ENCODE peak calls at places on chromosomes 12 and 14, in four cellular contexts. L is GM12878, R is HepG2, M is K562. P is an unnamed sample.

GRCh38 chr14:94795372-94795771 is 25.5 kb upstream of the GSC start:
- ATAC-seq in R (no peak), M (no peak), L (no peak), P (no peak)

GRCh38 chr12:76952995-76953394 is 74.2 kb upstream of the CSRP2 start:
- ATAC-seq in R (no peak), L (no peak), M (no peak), P (no peak)

GRCh38 chr12:109814600-109814999 is 18.6 kb downstream of the TRPV4 start:
- ATAC-seq in M (no peak), L (no peak), R (no peak), P (no peak)

GRCh38 chr14:39174560-39175444 is at the start of gene PNN:
- ATAC-seq in L (peak; percentile 93), R (peak; percentile 92), M (peak; percentile 93), P (peak; percentile 98)

GRCh38 chr12:46361667-46362034 is 10.9 kb downstream of the SLC38A2 start:
- ATAC-seq in L (peak; percentile 4), R (no peak), M (no peak), P (no peak)

GRCh38 chr12:12461281-12461922 is 101.3 kb downstream of the DUSP16 start:
- ATAC-seq in R (no peak), L (no peak), M (no peak), P (no peak)

GRCh38 chr12:6201199-6201608 is 1.0 kb downstream of the CD9 start:
- ATAC-seq in R (peak; percentile 33), L (peak; percentile 43), M (no peak), P (no peak)

GRCh38 chr14:74429991-74430390 is 4.0 kb upstream of the SYNDIG1L start:
- ATAC-seq in L (no peak), M (no peak), R (no peak), P (no peak)

GRCh38 chr12:109815874-109816617 is 17.2 kb downstream of the TRPV4 start:
- ATAC-seq in R (no peak), L (no peak), M (no peak), P (no peak)

GRCh38 chr12:83945871-83946270 is 966.7 kb downstream of the SLC6A15 start:
- ATAC-seq in M (no peak), L (peak; percentile 62), R (no peak), P (no peak)

GRCh38 chr12:129372876-129373275 is 519.6 kb downstream of the GLT1D1 start:
- ATAC-seq in M (no peak), L (no peak), R (no peak), P (no peak)

GRCh38 chr14:104011824-104012517 is 69.6 kb upstream of the RD3L start:
- ATAC-seq in L (no peak), R (no peak), M (no peak), P (no peak)

GRCh38 chr12:55716582-55717396 is 943 bp downstream of the BLOC1S1 start:
- ATAC-seq in L (peak; percentile 4), R (no peak), M (peak; percentile 37), P (peak; percentile 17)

GRCh38 chr14:92005019-92005418 is 34.8 kb downstream of the TRIP11 start:
- ATAC-seq in R (no peak), L (no peak), M (no peak), P (no peak)

GRCh38 chr14:28609228-28609828 is 157.3 kb upstream of the FOXG1 start:
- ATAC-seq in M (no peak), L (peak; percentile 44), R (peak; percentile 95), P (no peak)

GRCh38 chr12:108254030-108254429 is 85.1 kb downstream of the CMKLR1 start:
- ATAC-seq in R (no peak), M (no peak), L (no peak), P (no peak)

GRCh38 chr12:114430306-114430705 is 24.4 kb upstream of the TBX5 start:
- ATAC-seq in M (no peak), R (no peak), L (no peak), P (peak; percentile 66)

GRCh38 chr14:61524936-61525292 is 170.4 kb upstream of the HIF1A start:
- ATAC-seq in L (no peak), M (no peak), R (no peak), P (peak; percentile 3)

GRCh38 chr12:72081787-72082186 is 143.1 kb downstream of the TPH2 start:
- ATAC-seq in M (no peak), R (no peak), L (no peak), P (no peak)

GRCh38 chr12:120554658-120555057 is 20.5 kb downstream of the RNF10 start:
- ATAC-seq in M (no peak), R (no peak), L (no peak), P (no peak)

GRCh38 chr14:68373847-68374582 is 418.9 kb downstream of the ZFP36L1 start:
- ATAC-seq in R (no peak), M (no peak), L (peak; percentile 49), P (no peak)

GRCh38 chr14:91931478-91932088 is 15.9 kb downstream of the FBLN5 start:
- ATAC-seq in R (no peak), M (no peak), L (no peak), P (peak; percentile 8)

GRCh38 chr12:67640863-67641262 is 7.7 kb upstream of the DYRK2 start:
- ATAC-seq in L (no peak), R (no peak), M (no peak), P (no peak)

GRCh38 chr12:103771466-103771865 is 69.6 kb downstream of the NT5DC3 start:
- ATAC-seq in M (peak; percentile 94), R (peak; percentile 92), L (peak; percentile 31), P (peak; percentile 35)

GRCh38 chr12:106644335-106645073 is 61.7 kb downstream of the RFX4 start:
- ATAC-seq in L (no peak), R (peak; percentile 88), M (no peak), P (peak; percentile 31)

GRCh38 chr12:78248321-78248720 is 417.6 kb downstream of the NAV3 start:
- ATAC-seq in L (no peak), M (no peak), R (no peak), P (no peak)

GRCh38 chr14:94921870-94922585 is 152.1 kb upstream of the GSC start:
- ATAC-seq in L (no peak), M (no peak), R (no peak), P (peak; percentile 63)

GRCh38 chr14:33791971-33792370 is 158.9 kb downstream of the EGLN3 start:
- ATAC-seq in L (peak; percentile 89), M (no peak), R (no peak), P (no peak)

GRCh38 chr14:106845286-106846087 is 1319.1 kb downstream of the TMEM121 start:
- ATAC-seq in R (peak; percentile 82), M (no peak), L (peak; percentile 69), P (no peak)

GRCh38 chr14:93045211-93045674 is 70.5 kb downstream of the ITPK1 start:
- ATAC-seq in R (peak; percentile 77), L (peak; percentile 18), M (peak; percentile 63), P (no peak)

GRCh38 chr14:93044116-93044515 is 71.6 kb downstream of the ITPK1 start:
- ATAC-seq in M (no peak), L (no peak), R (peak; percentile 5), P (no peak)

GRCh38 chr14:93044601-93045000 is 71.1 kb downstream of the ITPK1 start:
- ATAC-seq in L (peak; percentile 81), M (peak; percentile 52), R (no peak), P (no peak)

GRCh38 chr14:93041830-93042229 is 73.9 kb downstream of the ITPK1 start:
- ATAC-seq in R (no peak), M (no peak), L (no peak), P (no peak)

DNA sequence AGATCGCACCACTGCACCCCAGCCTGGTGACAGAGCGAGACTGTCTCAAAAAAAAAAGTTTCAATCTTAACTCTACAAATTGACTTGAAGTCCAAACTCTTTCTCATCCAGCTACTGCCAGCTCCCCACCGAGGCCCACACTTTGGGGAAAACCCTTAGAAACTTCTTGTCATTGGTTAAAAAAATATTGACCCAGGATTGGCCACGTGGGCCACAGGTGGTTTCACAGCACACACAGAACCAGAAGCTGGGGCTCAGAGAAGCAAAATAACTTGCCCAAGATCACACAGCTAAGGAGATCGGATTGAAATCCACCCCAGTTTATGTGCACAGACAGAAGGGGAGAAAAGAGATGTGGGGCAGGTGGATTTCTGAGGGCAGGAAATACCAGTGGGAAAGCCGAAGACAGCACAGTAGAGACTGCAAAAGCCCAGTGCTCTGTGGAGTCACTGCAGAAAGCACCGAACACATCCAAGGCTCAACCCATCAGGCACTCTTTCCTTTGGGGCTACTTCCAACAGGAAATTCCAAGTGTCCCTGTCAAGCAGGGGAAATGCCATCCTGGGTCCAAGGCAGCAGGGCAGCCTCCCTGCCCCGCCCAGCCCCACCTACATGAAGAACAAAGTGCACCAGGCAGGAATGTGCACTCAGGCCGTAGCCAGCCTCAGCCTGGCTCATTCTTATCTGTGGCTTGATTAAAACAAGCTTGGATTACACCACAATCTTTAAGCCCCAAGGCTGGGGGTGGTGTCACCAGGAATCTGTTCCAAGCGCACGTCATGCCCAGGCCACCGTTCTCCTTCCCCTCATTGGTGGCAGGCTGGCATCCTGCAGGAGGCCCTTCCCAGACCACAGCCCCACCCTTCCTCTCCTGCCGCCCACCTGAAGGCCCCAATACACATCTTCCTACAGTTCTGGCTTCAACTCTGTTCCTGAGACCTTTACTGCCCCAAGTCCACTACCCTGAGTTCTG is 72.5 kb downstream of the ITPK1 start:
- ATAC-seq in L (peak; percentile 52), R (peak; percentile 86), M (no peak), P (peak; percentile 33)
- TF ChIP-seq EP300 in L (no peak), R (no peak), M (no peak), P (no peak)

GRCh38 chr12:93127582-93128331 is 198.7 kb upstream of the EEA1 start:
- ATAC-seq in R (peak; percentile 95), L (no peak), M (peak; percentile 91), P (peak; percentile 88)
- H3K27ac ChIP-seq in R (peak overlapping the region; percentile 81), L (no peak overlapping the region), M (no peak overlapping the region), P (peak overlapping the region; percentile 87)

GRCh38 chr12:29565727-29566126 is 68.2 kb upstream of the OVCH1 start:
- ATAC-seq in L (no peak), R (no peak), M (no peak), P (no peak)
- TF ChIP-seq POLR2AphosphoS5 in L (no peak), R (no peak), M (no peak), P (no peak)

GRCh38 chr14:100709956-100710284 is 16.8 kb upstream of the DLK1 start:
- ATAC-seq in R (no peak), M (no peak), L (no peak), P (no peak)

GRCh38 chr14:100710391-100711116 is 16.1 kb upstream of the DLK1 start:
- ATAC-seq in L (no peak), R (no peak), M (no peak), P (no peak)

GRCh38 chr14:100706860-100707259 is 19.8 kb upstream of the DLK1 start:
- ATAC-seq in M (no peak), L (no peak), R (no peak), P (no peak)

GRCh38 chr14:100709252-100709955 is 17.3 kb upstream of the DLK1 start:
- ATAC-seq in L (peak; percentile 35), R (no peak), M (no peak), P (peak; percentile 1)

DNA sequence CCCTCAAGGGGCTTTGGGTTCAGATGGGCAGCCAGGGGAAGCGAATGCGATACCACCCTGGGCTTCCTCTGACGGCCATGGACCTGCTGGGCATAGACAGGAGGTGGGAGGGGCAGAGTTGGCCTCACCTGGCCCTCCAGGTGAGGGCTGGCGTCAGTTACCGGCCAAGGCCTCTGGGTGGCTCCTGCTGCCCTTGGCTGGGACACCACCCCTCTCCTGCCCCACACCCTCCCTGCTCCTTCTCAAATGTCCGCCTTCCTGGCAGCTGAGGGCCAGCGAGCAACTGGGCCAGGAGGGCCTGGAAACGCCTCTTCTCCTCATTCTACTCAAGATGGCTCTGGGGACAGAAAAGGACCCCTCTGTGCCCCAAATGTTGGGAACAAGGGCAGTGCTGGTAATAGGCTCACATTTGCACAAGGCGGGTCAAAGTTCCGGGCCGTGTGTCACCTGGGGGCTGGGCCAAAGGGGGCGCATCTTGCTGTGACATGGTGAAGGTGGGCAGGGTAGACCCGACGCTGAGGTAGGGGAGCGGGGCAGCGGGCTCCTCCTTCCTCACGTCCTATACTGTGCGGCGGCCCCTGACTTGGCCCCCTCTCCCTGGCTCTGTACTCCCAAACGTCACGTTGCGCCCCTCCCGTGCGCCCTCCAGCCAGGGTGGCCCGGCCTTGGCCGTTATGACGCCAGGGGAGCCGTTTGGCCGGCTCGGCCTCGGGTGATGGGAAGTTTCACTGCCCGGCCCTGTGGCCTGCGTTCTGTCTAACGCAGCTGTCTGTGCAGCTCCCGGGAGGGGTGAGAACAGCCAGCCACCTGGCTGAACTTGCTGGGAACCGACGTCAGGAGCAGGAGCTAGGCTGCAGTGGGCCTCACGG is 18.1 kb upstream of the DLK1 start:
- ATAC-seq in M (peak; percentile 60), L (no peak), R (peak; percentile 68), P (peak; percentile 38)
- TF ChIP-seq EP300 in M (no peak), L (no peak), R (no peak), P (no peak)